ENCODE peak calls at places on chromosomes 6 and 20, in five cellular contexts. G is GM23248, P is lung, R is HCT116, X is transverse colon. C is an unnamed sample. For H3K9me3, the result is how much of the 10 kb centered on the place peaks cover.

GRCh38 chr20:44057698-44058675 is 129.0 kb downstream of the JPH2 start:
- DNase-seq in P (no peak), G (peak), X (no peak), R (no peak), C (no peak)

GRCh38 chr6:1251198-1252155 is 60.4 kb upstream of the FOXQ1 start:
- DNase-seq in G (no peak), X (peak), R (no peak), P (no peak), C (no peak)

GRCh38 chr6:136566007-136566487 is 15.8 kb upstream of the MAP7 start:
- DNase-seq in G (no peak), P (no peak), R (no peak), X (peak), C (peak)

GRCh38 chr6:170434821-170435155 is 118.3 kb downstream of the PSMB1 start:
- DNase-seq in R (no peak), X (no peak), P (no peak), G (no peak), C (no peak)

GRCh38 chr6:150499882-150500312 is 99.8 kb upstream of the PLEKHG1 start:
- DNase-seq in G (no peak), P (no peak), R (no peak), X (no peak), C (no peak)

GRCh38 chr20:20241966-20242365 is 125.9 kb upstream of the INSM1 start:
- DNase-seq in P (no peak), X (no peak), R (no peak), G (no peak), C (no peak)

GRCh38 chr20:8796088-8796665 is 272.7 kb upstream of the PLCB4 start:
- DNase-seq in R (no peak), X (no peak), P (no peak), G (peak), C (no peak)

GRCh38 chr20:56606174-56606945 is 22.7 kb upstream of the TFAP2C start:
- DNase-seq in G (no peak), X (peak), R (peak), P (no peak), C (peak)

GRCh38 chr20:37848706-37849105 is 54.2 kb upstream of the VSTM2L start:
- DNase-seq in X (no peak), P (no peak), G (no peak), R (no peak), C (no peak)

GRCh38 chr6:98137391-98137790 is 697.0 kb upstream of the POU3F2 start:
- DNase-seq in G (no peak), P (no peak), X (no peak), R (no peak), C (no peak)

GRCh38 chr6:75205776-75206334 is at the start of gene COL12A1:
- DNase-seq in R (peak), G (peak), X (peak), P (peak), C (peak)

GRCh38 chr6:75204959-75205775 is 686 bp downstream of the COL12A1 start:
- DNase-seq in G (peak), X (peak), R (no peak), P (peak), C (no peak)

GRCh38 chr6:75202676-75203131 is 3.1 kb downstream of the COL12A1 start:
- DNase-seq in X (no peak), P (no peak), R (no peak), G (peak), C (no peak)

GRCh38 chr6:75203721-75204120 is 2.1 kb downstream of the COL12A1 start:
- DNase-seq in X (no peak), G (peak), P (no peak), R (no peak), C (no peak)

GRCh38 chr6:75204222-75204958 is 1.5 kb downstream of the COL12A1 start:
- DNase-seq in P (peak), X (peak), G (peak), R (peak), C (peak)
- H3K9me3 ChIP-seq in P (under half), X (under half), G (under half), R (under half), C (under half)

DNA sequence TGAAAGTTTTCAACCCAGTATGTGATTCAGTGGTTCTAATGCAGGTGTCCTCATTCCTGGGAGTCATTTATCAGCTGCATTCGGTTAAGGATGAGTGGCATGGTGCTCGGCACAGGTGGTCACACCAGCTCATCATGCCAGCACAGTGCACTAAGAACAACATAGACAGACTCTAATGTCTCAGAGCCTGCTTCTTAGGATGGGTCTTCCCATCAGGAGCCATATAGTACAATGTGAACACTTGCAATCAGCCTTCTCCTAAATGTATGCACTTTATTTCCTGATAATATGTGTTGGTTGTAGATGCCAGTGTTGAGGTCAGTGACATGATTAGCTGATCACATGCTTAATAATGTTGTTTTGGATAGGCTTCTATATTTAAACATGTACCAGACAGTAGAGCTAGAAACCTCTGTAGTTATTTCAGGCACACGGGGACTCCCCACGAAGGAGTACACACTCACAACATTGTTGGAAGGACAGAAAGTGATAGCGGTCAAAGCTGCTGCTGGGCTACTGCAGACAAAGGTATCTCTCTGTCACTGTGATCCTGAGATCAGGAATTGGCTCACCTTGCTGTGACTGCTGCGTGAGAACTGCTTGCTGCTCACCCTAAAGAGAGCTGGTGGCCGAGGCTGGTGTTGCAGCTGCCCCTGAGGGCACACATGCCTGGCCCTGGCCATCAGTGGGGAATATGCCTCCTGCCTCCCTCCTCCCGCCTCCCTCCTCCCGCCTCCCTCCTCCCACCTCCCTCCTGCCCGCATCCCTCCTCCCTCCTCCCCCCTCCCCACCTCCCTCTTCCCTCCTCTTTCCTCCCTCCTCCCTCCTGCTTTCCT is 195.4 kb downstream of the SMOC2 start:
- DNase-seq in X (no peak), P (no peak), R (no peak), G (no peak), C (no peak)
- H3K9me3 ChIP-seq in X (under half), P (under half), R (under half), G (under half), C (under half)

GRCh38 chr6:164882236-164882635 is 427.2 kb downstream of the C6orf118 start:
- DNase-seq in P (no peak), G (no peak), R (no peak), X (no peak), C (no peak)
- H3K9me3 ChIP-seq in P (under half), G (under half), R (under half), X (under half), C (under half)

GRCh38 chr20:31239139-31239538 is 18.3 kb upstream of the DEFB115 start:
- DNase-seq in R (no peak), G (no peak), P (no peak), X (no peak), C (no peak)

GRCh38 chr20:31237763-31238162 is 19.7 kb upstream of the DEFB115 start:
- DNase-seq in P (no peak), R (no peak), G (no peak), X (no peak), C (no peak)

GRCh38 chr20:31236953-31237352 is 20.5 kb upstream of the DEFB115 start:
- DNase-seq in R (no peak), X (no peak), G (no peak), P (no peak), C (no peak)
- H3K9me3 ChIP-seq in R (half or more), X (under half), G (under half), P (under half), C (under half)

GRCh38 chr20:46550441-46550840 is at the start of gene OCSTAMP:
- DNase-seq in X (no peak), G (no peak), P (no peak), R (no peak), C (no peak)
- H3K9me3 ChIP-seq in X (under half), G (under half), P (under half), R (under half), C (under half)

C was measured in stomach.